ENCODE peak calls at places on chromosome 11, in eight cellular contexts. P, U, B, Z, O, H, W and A are unnamed samples.

GRCh38 chr11:17751558-17751957 is 17.0 kb downstream of the KCNC1 start:
- DNase-seq in U (no peak), O (no peak), Z (peak), B (no peak), P (no peak), W (no peak), H (no peak), A (no peak)

GRCh38 chr11:94128171-94128745 is 383 bp upstream of the PANX1 start:
- DNase-seq in Z (no peak), P (peak), H (no peak), B (no peak), U (no peak), W (no peak), O (no peak), A (no peak)

GRCh38 chr11:117837070-117837776 is 12.7 kb upstream of the FXYD2 start:
- DNase-seq in H (no peak), B (no peak), P (no peak), W (no peak), O (no peak), Z (peak), U (peak), A (no peak)

GRCh38 chr11:70512716-70513115 is 114.4 kb downstream of the CTTN start:
- DNase-seq in W (no peak), O (no peak), P (no peak), Z (no peak), H (no peak), B (no peak), U (no peak), A (no peak)

GRCh38 chr11:69483170-69483569 is 1.7 kb downstream of the LINC01488 start:
- DNase-seq in H (no peak), B (no peak), O (no peak), U (no peak), P (no peak), W (no peak), Z (no peak), A (no peak)

GRCh38 chr11:19989191-19989590 is 171.1 kb downstream of the DBX1 start:
- DNase-seq in H (no peak), Z (no peak), P (no peak), W (no peak), B (no peak), O (no peak), U (no peak), A (no peak)

GRCh38 chr11:64638017-64638664 is 47.1 kb downstream of the SLC22A12 start:
- DNase-seq in U (no peak), B (no peak), O (no peak), Z (no peak), P (no peak), W (no peak), H (no peak), A (no peak)

GRCh38 chr11:85299247-85299646 is 327.9 kb downstream of the DLG2 start:
- DNase-seq in U (peak), P (no peak), B (no peak), H (no peak), O (no peak), Z (no peak), W (no peak), A (no peak)

GRCh38 chr11:122820158-122820557 is 18.1 kb upstream of the CRTAM start:
- DNase-seq in O (no peak), P (no peak), W (no peak), H (no peak), U (no peak), Z (no peak), B (no peak), A (no peak)

GRCh38 chr11:126129681-126130671 is 67.3 kb upstream of the CDON start:
- DNase-seq in H (no peak), O (no peak), Z (no peak), W (peak), U (no peak), P (no peak), B (no peak), A (no peak)

GRCh38 chr11:78549624-78550409 is 24.8 kb downstream of the NARS2 start:
- DNase-seq in H (no peak), B (no peak), Z (no peak), P (no peak), O (no peak), U (no peak), W (no peak), A (no peak)

GRCh38 chr11:100004541-100004940 is 682.5 kb upstream of the ARHGAP42 start:
- DNase-seq in P (no peak), U (peak), O (no peak), B (peak), Z (no peak), W (no peak), H (no peak), A (no peak)

GRCh38 chr11:77470971-77471370 is 2.9 kb downstream of the PAK1 start:
- DNase-seq in U (no peak), P (no peak), B (no peak), O (no peak), W (no peak), Z (no peak), H (no peak), A (no peak)

GRCh38 chr11:16511109-16511806 is 154.9 kb upstream of the SOX6 start:
- DNase-seq in U (peak), H (no peak), P (no peak), O (no peak), Z (no peak), B (peak), W (peak), A (no peak)

GRCh38 chr11:120011836-120012235 is 126.1 kb downstream of the TRIM29 start:
- DNase-seq in H (no peak), Z (no peak), U (no peak), W (no peak), P (no peak), O (no peak), B (no peak), A (no peak)

GRCh38 chr11:65444314-65445051 is 21.9 kb downstream of the NEAT1 start:
- DNase-seq in U (peak), Z (no peak), W (peak), O (no peak), P (no peak), H (no peak), B (peak), A (peak)

GRCh38 chr11:37657645-37658044 is 1059.6 kb upstream of the RAG2 start:
- DNase-seq in H (no peak), O (no peak), B (peak), P (no peak), U (peak), Z (no peak), W (peak), A (no peak)

GRCh38 chr11:116916872-116917271 is 79.5 kb upstream of the APOA1 start:
- DNase-seq in Z (no peak), U (no peak), H (no peak), O (no peak), W (no peak), P (no peak), B (no peak), A (no peak)

GRCh38 chr11:25211635-25212251 is 714.9 kb downstream of the LUZP2 start:
- DNase-seq in O (no peak), W (no peak), H (no peak), P (no peak), U (peak), Z (no peak), B (no peak), A (no peak)

GRCh38 chr11:112882494-112883381 is 78.5 kb upstream of the NCAM1 start:
- DNase-seq in Z (peak), W (no peak), O (no peak), H (no peak), B (peak), P (no peak), U (no peak), A (no peak)

GRCh38 chr11:119065369-119065768 is 2.2 kb upstream of the VPS11 start:
- DNase-seq in H (no peak), O (no peak), B (peak), Z (no peak), W (peak), U (no peak), P (peak), A (peak)

GRCh38 chr11:68338041-68338800 is 25.8 kb downstream of the LRP5 start:
- DNase-seq in H (no peak), Z (peak), U (no peak), W (peak), B (no peak), O (no peak), P (no peak), A (no peak)

GRCh38 chr11:36098046-36098445 is 154.2 kb downstream of the LDLRAD3 start:
- DNase-seq in W (no peak), O (no peak), Z (peak), B (peak), H (no peak), U (no peak), P (no peak), A (no peak)

GRCh38 chr11:44110231-44110679 is 14.8 kb downstream of the EXT2 start:
- DNase-seq in O (peak), P (peak), Z (peak), W (peak), H (peak), U (peak), B (peak), A (peak)

GRCh38 chr11:19958218-19958617 is 202.1 kb downstream of the DBX1 start:
- DNase-seq in Z (no peak), P (no peak), U (no peak), W (no peak), H (no peak), B (peak), O (no peak), A (peak)

GRCh38 chr11:7492253-7492652 is 6.9 kb downstream of the OLFML1 start:
- DNase-seq in H (no peak), O (no peak), P (no peak), U (no peak), W (no peak), Z (no peak), B (no peak), A (no peak)

GRCh38 chr11:8357891-8358566 is 94.4 kb upstream of the LMO1 start:
- DNase-seq in U (no peak), Z (no peak), H (no peak), P (no peak), W (no peak), B (no peak), O (no peak), A (no peak)